ENCODE peak calls at places on chromosome 20, in seven cellular contexts. K, D, X, G, I, A and R are unnamed samples.

GRCh38 chr20:19338380-19338779 is 125.9 kb downstream of the SLC24A3 start:
- DNase-seq in X (no peak), D (no peak), K (no peak), I (no peak), A (no peak), G (no peak), R (no peak)

GRCh38 chr20:47713941-47714450 is 71.3 kb downstream of the SULF2 start:
- DNase-seq in G (no peak), K (no peak), X (no peak), I (no peak), A (no peak), D (no peak), R (no peak)

GRCh38 chr20:47576516-47577033 is 74.9 kb downstream of the NCOA3 start:
- DNase-seq in K (peak), I (peak), G (peak), X (no peak), A (peak), D (peak), R (peak)

GRCh38 chr20:61354501-61354900 is 102.4 kb downstream of the CDH4 start:
- DNase-seq in I (no peak), A (no peak), X (no peak), D (no peak), G (no peak), K (no peak), R (no peak)

GRCh38 chr20:18524646-18525045 is 16.9 kb downstream of the SEC23B start:
- DNase-seq in G (peak), A (no peak), D (no peak), K (no peak), I (no peak), X (no peak), R (no peak)

GRCh38 chr20:33781133-33781532 is 30.0 kb upstream of the CHMP4B start:
- DNase-seq in A (no peak), I (no peak), X (no peak), K (no peak), D (no peak), G (no peak), R (no peak)

GRCh38 chr20:31740208-31740607 is 1.1 kb downstream of the TPX2 start:
- DNase-seq in D (no peak), X (no peak), G (peak), I (no peak), K (peak), A (no peak), R (peak)

GRCh38 chr20:420721-421574 is 12.8 kb downstream of the RBCK1 start:
- DNase-seq in K (no peak), I (no peak), G (no peak), X (no peak), A (no peak), D (no peak), R (no peak)

GRCh38 chr20:42506397-42506796 is 683.3 kb downstream of the PTPRT start:
- DNase-seq in D (no peak), A (no peak), I (no peak), X (no peak), K (no peak), G (no peak), R (no peak)

GRCh38 chr20:58598271-58599015 is 52.6 kb upstream of the STX16 start:
- DNase-seq in D (no peak), G (peak), X (no peak), K (no peak), A (no peak), I (no peak), R (no peak)

GRCh38 chr20:23687986-23688385 is 852 bp downstream of the CST4 start:
- DNase-seq in K (no peak), A (no peak), D (no peak), G (no peak), X (no peak), I (no peak), R (no peak)

GRCh38 chr20:48921883-48922867 is 664 bp downstream of the ARFGEF2 start:
- DNase-seq in D (no peak), I (peak), X (no peak), A (no peak), G (peak), K (no peak), R (no peak)

GRCh38 chr20:57398231-57398821 is 7.1 kb downstream of the RBM38 start:
- DNase-seq in D (no peak), X (no peak), I (peak), K (peak), G (no peak), A (no peak), R (peak)

GRCh38 chr20:23123886-23124285 is 37.8 kb upstream of the CD93 start:
- DNase-seq in A (no peak), I (no peak), K (no peak), X (no peak), G (no peak), D (no peak), R (no peak)

GRCh38 chr20:15289337-15289736 is 951.9 kb upstream of the FLRT3 start:
- DNase-seq in I (no peak), D (no peak), G (no peak), K (no peak), A (no peak), X (no peak), R (no peak)

GRCh38 chr20:5863040-5863811 is 87.1 kb downstream of the TRMT6 start:
- DNase-seq in I (peak), X (no peak), G (peak), K (no peak), A (no peak), D (no peak), R (no peak)

GRCh38 chr20:47502271-47502730 is 614 bp downstream of the NCOA3 start:
- DNase-seq in A (peak), I (peak), G (no peak), X (no peak), D (no peak), K (peak), R (no peak)

GRCh38 chr20:64146301-64146935 is 17.8 kb upstream of the MYT1 start:
- DNase-seq in A (no peak), G (no peak), I (no peak), X (no peak), D (no peak), K (no peak), R (no peak)

GRCh38 chr20:5949943-5950270 is 426 bp downstream of the TRMT6 start:
- DNase-seq in A (no peak), G (no peak), X (no peak), K (no peak), D (no peak), I (no peak), R (no peak)

GRCh38 chr20:17928633-17929311 is 39.8 kb downstream of the SNX5 start:
- DNase-seq in X (no peak), A (no peak), K (no peak), D (no peak), I (peak), G (no peak), R (no peak)

GRCh38 chr20:6034134-6034969 is 19.5 kb downstream of the LRRN4 start:
- DNase-seq in G (peak), K (no peak), I (no peak), X (no peak), D (no peak), A (no peak), R (no peak)

GRCh38 chr20:5785146-5785545 is 34.9 kb downstream of the SHLD1 start:
- DNase-seq in I (no peak), G (no peak), A (no peak), X (no peak), K (no peak), D (no peak), R (no peak)

GRCh38 chr20:22796465-22797077 is 212.2 kb upstream of the FOXA2 start:
- DNase-seq in I (no peak), D (no peak), A (peak), G (peak), X (no peak), K (no peak), R (no peak)

GRCh38 chr20:59644371-59644939 is 40.1 kb downstream of the PHACTR3 start:
- DNase-seq in K (no peak), D (no peak), X (peak), I (no peak), A (no peak), G (no peak), R (no peak)

GRCh38 chr20:39800111-39800510 is 838.0 kb downstream of the DHX35 start:
- DNase-seq in D (no peak), G (peak), K (no peak), X (no peak), I (no peak), A (no peak), R (peak)

GRCh38 chr20:9978395-9979004 is 56.3 kb upstream of the ANKEF1 start:
- DNase-seq in G (peak), A (peak), X (no peak), I (peak), D (peak), K (peak), R (peak)

GRCh38 chr20:41242352-41242751 is 75.2 kb downstream of the ZHX3 start:
- DNase-seq in I (no peak), X (no peak), K (no peak), G (no peak), A (no peak), D (no peak), R (no peak)

GRCh38 chr20:36390719-36391415 is 84.7 kb downstream of the DLGAP4 start:
- DNase-seq in A (no peak), G (no peak), X (no peak), K (no peak), I (no peak), D (no peak), R (no peak)

GRCh38 chr20:62550087-62550565 is 74.3 kb upstream of the GATA5 start:
- DNase-seq in X (peak), K (no peak), D (no peak), A (no peak), G (no peak), I (no peak), R (no peak)

GRCh38 chr20:62548483-62548882 is 72.7 kb upstream of the GATA5 start:
- DNase-seq in A (no peak), G (no peak), I (no peak), X (no peak), K (no peak), D (no peak), R (no peak)

GRCh38 chr20:62551408-62552323 is 75.9 kb upstream of the GATA5 start:
- DNase-seq in I (no peak), A (no peak), K (no peak), D (no peak), G (no peak), X (no peak), R (no peak)

GRCh38 chr20:62549029-62549428 is 73.2 kb upstream of the GATA5 start:
- DNase-seq in A (no peak), I (no peak), D (no peak), X (no peak), K (no peak), G (no peak), R (no peak)

DNA sequence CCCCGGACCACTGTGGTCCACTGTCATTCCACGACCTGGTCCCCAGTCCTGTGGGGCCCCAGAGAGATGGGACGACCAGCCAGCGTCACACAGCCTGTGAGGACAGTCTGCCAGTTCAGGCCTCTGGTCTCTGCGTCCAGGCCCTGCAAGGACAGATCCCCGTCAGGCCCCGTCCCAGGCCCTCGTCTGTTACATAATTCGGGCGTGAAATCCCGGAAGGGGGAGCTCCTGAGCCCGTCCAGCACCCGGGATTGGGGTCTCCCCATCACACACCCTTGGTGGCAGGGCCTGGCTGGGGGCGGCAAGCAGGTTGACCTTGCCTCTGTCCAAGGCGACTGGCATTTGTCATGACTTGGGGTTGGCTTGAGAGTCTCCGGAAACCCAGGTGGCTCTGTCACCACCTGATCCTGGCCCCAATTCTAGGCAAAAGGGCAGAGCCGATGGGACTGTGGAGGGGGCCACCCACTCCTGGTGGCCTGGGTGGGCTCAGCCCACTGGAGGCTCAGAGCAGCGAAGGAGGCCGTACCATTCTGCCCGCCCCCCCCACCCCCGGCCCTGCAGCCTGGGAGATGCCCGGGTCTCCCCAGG is 73.8 kb upstream of the GATA5 start:
- DNase-seq in G (no peak), K (no peak), X (no peak), D (no peak), A (no peak), I (no peak), R (no peak)
- TF ChIP-seq CTCF in G (no peak), K (no peak), X (no peak), D (no peak), A (no peak), I (no peak), R (no peak)

GRCh38 chr20:51303731-51304670 is 238.5 kb downstream of the NFATC2 start:
- DNase-seq in A (no peak), G (no peak), K (no peak), D (no peak), I (no peak), X (no peak), R (no peak)

GRCh38 chr20:51305316-51306052 is 237.0 kb downstream of the NFATC2 start:
- DNase-seq in G (no peak), K (no peak), A (no peak), D (no peak), I (no peak), X (no peak), R (no peak)

GRCh38 chr20:51309128-51309527 is 233.4 kb downstream of the NFATC2 start:
- DNase-seq in K (no peak), I (no peak), G (no peak), X (no peak), A (no peak), D (no peak), R (no peak)

GRCh38 chr20:51306081-51306480 is 236.4 kb downstream of the NFATC2 start:
- DNase-seq in A (no peak), K (no peak), I (no peak), D (no peak), X (no peak), G (no peak), R (no peak)

GRCh38 chr20:51306521-51307358 is 235.8 kb downstream of the NFATC2 start:
- DNase-seq in D (no peak), G (peak), I (peak), X (peak), A (peak), K (peak), R (peak)
- TF ChIP-seq CTCF in D (peak), G (peak), I (peak), X (peak), A (peak), K (peak), R (peak)

GRCh38 chr20:35120012-35120701 is 27.0 kb downstream of the EDEM2 start:
- DNase-seq in A (no peak), D (no peak), K (peak), X (no peak), G (peak), I (no peak), R (no peak)

GRCh38 chr20:35125753-35126152 is 21.4 kb downstream of the EDEM2 start:
- DNase-seq in I (no peak), G (no peak), A (no peak), K (no peak), D (no peak), X (no peak), R (no peak)

GRCh38 chr20:35117629-35118028 is 25.0 kb upstream of the TRPC4AP start:
- DNase-seq in K (no peak), I (no peak), D (no peak), G (no peak), A (no peak), X (no peak), R (no peak)

GRCh38 chr20:35121186-35121585 is 25.9 kb downstream of the EDEM2 start:
- DNase-seq in X (no peak), D (no peak), K (no peak), I (no peak), G (no peak), A (no peak), R (no peak)

GRCh38 chr20:35122787-35123405 is 24.2 kb downstream of the EDEM2 start:
- DNase-seq in X (no peak), D (no peak), I (no peak), G (no peak), A (no peak), K (no peak), R (no peak)
- TF ChIP-seq CTCF in X (no peak), D (no peak), I (no peak), G (no peak), A (no peak), K (no peak), R (no peak)

GRCh38 chr20:56249244-56249955 is 868 bp downstream of the MC3R start:
- DNase-seq in D (no peak), A (no peak), K (peak), G (no peak), I (no peak), X (no peak), R (peak)
- TF ChIP-seq CTCF in D (peak), A (peak), K (peak), G (peak), I (no peak), X (no peak), R (no peak)

GRCh38 chr20:38148328-38149102 is 16.6 kb downstream of the TGM2 start:
- DNase-seq in I (no peak), X (no peak), D (no peak), K (no peak), G (no peak), A (no peak), R (no peak)

GRCh38 chr20:38149880-38150594 is 15.0 kb downstream of the TGM2 start:
- DNase-seq in I (no peak), K (no peak), D (no peak), X (no peak), G (no peak), A (no peak), R (no peak)

GRCh38 chr20:38151455-38151854 is 13.6 kb downstream of the TGM2 start:
- DNase-seq in A (no peak), K (no peak), I (no peak), G (no peak), X (no peak), D (no peak), R (no peak)

GRCh38 chr20:38152175-38153010 is 12.7 kb downstream of the TGM2 start:
- DNase-seq in K (peak), X (peak), G (peak), I (peak), A (peak), D (peak), R (peak)

DNA sequence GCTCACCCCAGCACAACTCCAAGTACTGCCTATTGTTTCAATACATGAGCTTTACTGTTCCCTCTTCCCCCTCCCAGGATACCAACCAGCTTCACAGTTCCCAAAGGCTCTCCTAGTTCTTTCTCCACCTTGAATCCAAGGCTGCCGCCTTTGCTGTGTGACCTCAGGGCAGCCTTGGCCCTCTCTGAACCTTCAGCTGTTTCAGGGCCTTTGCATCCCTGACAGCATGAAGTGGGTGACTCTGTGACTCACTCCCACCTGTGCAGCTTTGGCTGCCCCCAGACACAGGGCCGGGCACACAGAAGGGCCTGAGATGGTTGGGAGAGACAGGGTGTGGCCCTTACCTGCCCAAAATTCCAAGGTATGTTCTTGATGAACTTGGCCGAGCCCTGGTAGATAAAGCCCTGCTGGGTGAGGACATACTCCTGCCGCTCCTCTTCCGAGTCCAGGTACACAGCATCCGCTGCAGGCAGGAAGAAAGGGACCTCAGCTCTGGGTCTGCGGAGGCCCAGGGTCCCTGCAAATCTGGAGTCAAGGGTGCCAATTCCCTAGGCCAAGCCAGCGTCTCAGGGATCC is 14.4 kb downstream of the TGM2 start:
- DNase-seq in X (no peak), D (no peak), K (no peak), A (no peak), I (no peak), G (no peak), R (no peak)
- TF ChIP-seq CTCF in X (no peak), D (no peak), K (no peak), A (no peak), I (no peak), G (no peak), R (no peak)

GRCh38 chr20:2480381-2480780 is 9.8 kb upstream of the SNRPB start:
- DNase-seq in I (no peak), K (no peak), G (no peak), X (no peak), D (no peak), A (no peak), R (no peak)

GRCh38 chr20:2475850-2476741 is 5.5 kb upstream of the SNRPB start:
- DNase-seq in K (no peak), A (no peak), G (no peak), D (no peak), I (no peak), X (no peak), R (no peak)

GRCh38 chr20:2476742-2477615 is 6.4 kb upstream of the SNRPB start:
- DNase-seq in X (no peak), A (no peak), I (no peak), D (no peak), G (no peak), K (no peak), R (no peak)
- TF ChIP-seq CTCF in X (no peak), A (no peak), I (no peak), D (no peak), G (no peak), K (no peak), R (peak)

DNA sequence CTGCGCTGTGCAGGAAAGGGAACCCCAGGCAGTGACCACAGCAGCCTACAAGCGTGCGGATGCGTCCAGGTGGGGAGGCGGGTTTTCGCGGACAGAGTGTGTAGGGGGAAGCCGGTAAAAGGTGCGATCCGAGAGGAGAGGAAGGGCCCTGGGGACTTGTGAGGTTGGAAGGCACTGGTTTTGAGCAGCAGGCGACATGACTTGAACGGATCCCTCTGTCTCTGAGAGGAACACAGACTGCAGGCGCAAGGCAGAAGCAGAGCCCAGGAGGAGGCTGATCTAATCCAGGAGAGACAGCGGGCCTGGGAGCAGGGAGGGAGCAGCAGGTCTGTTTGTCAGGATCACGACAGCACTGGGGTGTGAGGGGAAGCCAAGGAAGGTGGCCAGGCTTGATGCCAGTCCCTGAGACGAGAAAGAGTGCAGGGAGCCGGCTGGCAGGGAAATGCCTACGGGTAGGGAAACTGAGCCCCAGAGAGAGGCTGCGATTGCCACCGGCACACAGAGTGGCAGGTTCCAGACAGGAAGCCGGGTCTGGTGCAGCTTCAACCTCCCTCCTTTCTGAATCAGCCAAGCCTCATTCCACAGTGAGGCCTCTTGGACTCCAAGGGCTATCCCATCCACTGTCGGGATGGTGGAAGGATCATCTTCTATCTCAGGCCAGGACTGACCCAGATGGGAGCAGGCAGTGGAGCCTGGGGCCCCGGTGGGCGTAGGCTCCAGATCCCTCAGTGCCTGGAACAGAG is 57.1 kb downstream of the HNF4A start:
- DNase-seq in I (no peak), D (no peak), K (no peak), A (no peak), X (no peak), G (no peak), R (no peak)
- TF ChIP-seq CTCF in I (no peak), D (no peak), K (no peak), A (no peak), X (no peak), G (no peak), R (no peak)